ENCODE peak calls at places on chromosome 19, in five cellular contexts. One of them, this sample, is unnamed.
A peak's percentile ranks its signal among the peaks of the same experiment; 100 is the strongest.

GRCh38 chr19:53190253-53190652 is 2.9 kb downstream of the ZNF665 start:
- DNase-seq in GM13977: no peak
- DNase-seq in colonic mucosa: no peak
- DNase-seq in right lobe of liver: no peak
- DNase-seq in fibroblast of mammary gland: no peak
- DNase-seq in this sample: no peak

GRCh38 chr19:18697680-18698079 is 14.2 kb downstream of the CRTC1 start:
- DNase-seq in colonic mucosa: peak; percentile 54
- DNase-seq in right lobe of liver: peak; percentile 78
- DNase-seq in GM13977: no peak
- DNase-seq in fibroblast of mammary gland: no peak
- DNase-seq in this sample: no peak

GRCh38 chr19:6709549-6709948 is 10.9 kb downstream of the C3 start:
- DNase-seq in right lobe of liver: peak; percentile 52
- DNase-seq in colonic mucosa: no peak
- DNase-seq in fibroblast of mammary gland: no peak
- DNase-seq in GM13977: no peak
- DNase-seq in this sample: no peak

GRCh38 chr19:4115050-4115817 is 8.7 kb downstream of the MAP2K2 start:
- DNase-seq in colonic mucosa: no peak
- DNase-seq in right lobe of liver: no peak
- DNase-seq in fibroblast of mammary gland: no peak
- DNase-seq in GM13977: peak; percentile 90
- DNase-seq in this sample: peak; percentile 90

GRCh38 chr19:2495130-2495641 is 19.3 kb downstream of the GADD45B start:
- DNase-seq in fibroblast of mammary gland: peak; percentile 42
- DNase-seq in GM13977: no peak
- DNase-seq in right lobe of liver: peak; percentile 92
- DNase-seq in colonic mucosa: peak; percentile 93
- DNase-seq in this sample: no peak

GRCh38 chr19:41265376-41266153 is 1.4 kb downstream of the HNRNPUL1 start:
- DNase-seq in right lobe of liver: no peak
- DNase-seq in GM13977: peak; percentile 28
- DNase-seq in colonic mucosa: peak; percentile 38
- DNase-seq in fibroblast of mammary gland: peak; percentile 25
- DNase-seq in this sample: peak; percentile 24

GRCh38 chr19:39413269-39413902 is 917 bp downstream of the PLEKHG2 start:
- DNase-seq in fibroblast of mammary gland: peak; percentile 65
- DNase-seq in colonic mucosa: peak; percentile 56
- DNase-seq in GM13977: peak; percentile 73
- DNase-seq in right lobe of liver: peak; percentile 71
- DNase-seq in this sample: no peak

GRCh38 chr19:370641-371330 is 26.2 kb upstream of the MIER2 start:
- DNase-seq in right lobe of liver: no peak
- DNase-seq in fibroblast of mammary gland: no peak
- DNase-seq in colonic mucosa: no peak
- DNase-seq in GM13977: no peak
- DNase-seq in this sample: no peak

GRCh38 chr19:10769533-10770491 is 51.9 kb downstream of the DNM2 start:
- DNase-seq in right lobe of liver: peak; percentile 75
- DNase-seq in colonic mucosa: no peak
- DNase-seq in GM13977: no peak
- DNase-seq in fibroblast of mammary gland: peak; percentile 60
- DNase-seq in this sample: no peak

GRCh38 chr19:2540646-2541454 is 64.9 kb downstream of the GADD45B start:
- DNase-seq in GM13977: no peak
- DNase-seq in colonic mucosa: peak; percentile 72
- DNase-seq in fibroblast of mammary gland: peak; percentile 91
- DNase-seq in right lobe of liver: peak; percentile 93
- DNase-seq in this sample: no peak

GRCh38 chr19:40217921-40218890 is at the start of gene TTC9B:
- DNase-seq in GM13977: peak; percentile 81
- DNase-seq in right lobe of liver: no peak
- DNase-seq in fibroblast of mammary gland: no peak
- DNase-seq in colonic mucosa: no peak
- DNase-seq in this sample: peak; percentile 67

GRCh38 chr19:30911491-30911890 is 437.7 kb downstream of the TSHZ3 start:
- DNase-seq in colonic mucosa: no peak
- DNase-seq in right lobe of liver: no peak
- DNase-seq in GM13977: no peak
- DNase-seq in fibroblast of mammary gland: no peak
- DNase-seq in this sample: no peak

GRCh38 chr19:2477141-2477710 is 1.3 kb downstream of the GADD45B start:
- DNase-seq in GM13977: no peak
- DNase-seq in colonic mucosa: peak; percentile 77
- DNase-seq in fibroblast of mammary gland: no peak
- DNase-seq in right lobe of liver: peak; percentile 73
- DNase-seq in this sample: no peak

GRCh38 chr19:5536337-5536894 is 31.3 kb downstream of the TINCR start:
- DNase-seq in fibroblast of mammary gland: peak; percentile 14
- DNase-seq in GM13977: no peak
- DNase-seq in right lobe of liver: no peak
- DNase-seq in colonic mucosa: no peak
- DNase-seq in this sample: no peak

GRCh38 chr19:29712744-29713516 is 2.1 kb downstream of the C19orf12 start:
- DNase-seq in right lobe of liver: no peak
- DNase-seq in fibroblast of mammary gland: no peak
- DNase-seq in GM13977: no peak
- DNase-seq in colonic mucosa: no peak
- DNase-seq in this sample: no peak

GRCh38 chr19:33275559-33275932 is 26.8 kb downstream of the CEBPA start:
- DNase-seq in fibroblast of mammary gland: no peak
- DNase-seq in colonic mucosa: no peak
- DNase-seq in right lobe of liver: no peak
- DNase-seq in GM13977: no peak
- DNase-seq in this sample: no peak
- TF ChIP-seq CTCF in fibroblast of mammary gland: no peak
- TF ChIP-seq CTCF in colonic mucosa: no peak
- TF ChIP-seq CTCF in right lobe of liver: no peak
- TF ChIP-seq CTCF in GM13977: no peak
- TF ChIP-seq CTCF in this sample: no peak

GRCh38 chr19:23439623-23440022 is 44.4 kb upstream of the ZNF91 start:
- DNase-seq in right lobe of liver: no peak
- DNase-seq in fibroblast of mammary gland: peak; percentile 7
- DNase-seq in GM13977: no peak
- DNase-seq in colonic mucosa: no peak
- DNase-seq in this sample: no peak
- TF ChIP-seq CTCF in right lobe of liver: no peak
- TF ChIP-seq CTCF in fibroblast of mammary gland: peak; percentile 33
- TF ChIP-seq CTCF in GM13977: no peak
- TF ChIP-seq CTCF in colonic mucosa: no peak
- TF ChIP-seq CTCF in this sample: no peak

DNA sequence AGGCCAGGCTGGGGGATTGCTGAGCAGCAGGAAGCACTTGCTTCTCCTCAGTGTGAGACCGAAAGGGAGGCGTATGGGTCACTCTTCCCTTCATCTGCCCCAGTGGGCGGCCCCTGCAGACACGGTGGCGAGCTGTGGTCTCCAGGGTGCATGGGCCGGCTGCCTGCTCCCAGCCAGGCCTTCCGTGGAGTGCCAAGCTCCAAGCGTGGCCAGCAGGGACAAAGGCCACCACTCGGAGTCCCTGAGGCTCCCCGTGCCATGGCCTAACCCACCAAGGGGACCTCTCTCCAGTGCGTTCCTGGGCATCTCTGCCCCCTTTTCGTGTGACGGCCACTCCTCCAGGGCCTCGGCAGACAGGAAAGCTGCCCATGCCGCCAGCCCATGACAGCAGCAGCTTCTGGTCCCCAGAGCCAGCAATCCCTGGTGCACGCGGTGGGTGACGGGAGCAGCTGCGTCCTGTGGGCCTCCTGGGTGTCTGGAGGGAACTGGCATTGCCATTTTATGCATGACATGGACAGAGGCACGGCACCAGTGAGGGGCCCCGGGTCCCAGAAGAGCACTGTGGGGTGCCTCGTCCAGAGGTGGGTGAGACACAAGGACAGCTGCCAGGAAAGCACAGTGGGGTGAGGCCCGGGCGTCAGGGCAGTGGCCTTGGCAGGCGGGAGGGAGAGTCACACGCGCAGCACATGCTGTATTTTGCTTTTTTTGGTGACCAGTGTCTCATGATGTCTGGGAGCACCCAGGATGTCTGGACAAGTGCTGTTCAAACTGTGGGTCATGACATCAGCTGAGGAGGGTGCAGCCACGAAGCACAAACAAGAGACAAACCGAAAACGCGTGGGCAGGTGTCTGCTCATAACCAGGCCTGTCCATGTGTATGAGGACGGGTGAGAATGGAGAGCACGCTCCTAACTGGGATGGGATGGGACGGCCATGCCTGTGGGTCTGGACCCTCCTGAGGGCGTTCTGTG is 32.3 kb downstream of the CEBPG start:
- DNase-seq in GM13977: no peak
- DNase-seq in fibroblast of mammary gland: no peak
- DNase-seq in colonic mucosa: no peak
- DNase-seq in right lobe of liver: peak; percentile 90
- DNase-seq in this sample: peak; percentile 57
- TF ChIP-seq CTCF in GM13977: no peak
- TF ChIP-seq CTCF in fibroblast of mammary gland: no peak
- TF ChIP-seq CTCF in colonic mucosa: no peak
- TF ChIP-seq CTCF in right lobe of liver: no peak
- TF ChIP-seq CTCF in this sample: no peak

DNA sequence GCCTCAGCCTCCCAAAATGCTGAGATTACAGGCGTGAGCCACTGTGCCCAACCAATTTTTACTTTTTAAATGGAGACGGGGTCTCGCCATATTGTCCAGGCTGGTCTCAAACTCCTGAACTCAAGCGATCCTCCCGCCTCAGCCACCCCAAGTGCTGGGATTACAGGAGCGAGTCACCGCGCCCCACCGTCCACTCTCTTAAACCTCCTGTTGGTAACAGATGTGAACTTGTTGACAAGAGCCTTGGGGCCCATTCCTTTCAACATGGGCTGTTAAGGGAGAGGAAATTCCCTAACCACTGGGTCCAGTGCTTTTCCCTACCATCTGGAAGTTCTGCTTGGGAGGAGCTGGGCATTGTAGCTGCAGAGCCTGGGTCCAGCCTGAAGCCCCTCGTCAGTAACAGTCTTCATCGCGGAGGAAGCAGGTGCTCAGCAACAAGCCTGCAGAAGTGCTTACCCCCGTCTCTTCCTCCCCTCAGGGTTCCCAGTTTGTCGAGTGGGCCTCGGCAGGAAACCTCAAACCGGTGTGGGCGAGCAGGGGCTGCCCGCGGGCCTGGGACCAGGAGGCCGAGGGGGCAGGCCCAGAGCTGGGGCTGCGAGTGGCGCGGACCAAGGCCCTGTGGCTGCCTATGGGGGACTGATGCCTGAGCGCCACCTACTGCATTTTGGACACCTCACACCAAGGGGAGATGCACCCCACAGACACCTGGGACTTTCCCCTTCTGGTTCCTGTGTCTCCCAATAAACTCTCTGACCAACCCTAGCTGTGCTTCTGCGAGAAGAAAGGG is 4.0 kb upstream of the FLT3LG start:
- DNase-seq in fibroblast of mammary gland: no peak
- DNase-seq in colonic mucosa: no peak
- DNase-seq in right lobe of liver: no peak
- DNase-seq in GM13977: peak; percentile 85
- DNase-seq in this sample: peak; percentile 85
- TF ChIP-seq CTCF in fibroblast of mammary gland: no peak
- TF ChIP-seq CTCF in colonic mucosa: peak; percentile 15
- TF ChIP-seq CTCF in right lobe of liver: no peak
- TF ChIP-seq CTCF in GM13977: peak; percentile 89
- TF ChIP-seq CTCF in this sample: peak; percentile 80

This sample was measured in GM10248.